ENCODE peak calls at places on chromosomes 12 and 14, in seven cellular contexts. U, G, C, V, H, E and A are unnamed samples.

GRCh38 chr14:105021656-105022275 is 883 bp upstream of the CDCA4 start:
- DNase-seq in U (no peak), G (peak), C (no peak), V (peak), H (peak), E (no peak), A (peak)

GRCh38 chr14:86057018-86057667 is 527.2 kb downstream of the FLRT2 start:
- DNase-seq in U (peak), G (peak), C (no peak), V (no peak), H (no peak), E (peak), A (peak)

GRCh38 chr14:100307215-100308111 is 1.2 kb upstream of the SLC25A29 start:
- DNase-seq in U (peak), G (peak), C (no peak), V (no peak), H (peak), E (peak), A (peak)

GRCh38 chr12:18045446-18046001 is 44.5 kb downstream of the RERGL start:
- DNase-seq in U (no peak), G (no peak), C (no peak), V (no peak), H (no peak), E (no peak), A (no peak)

GRCh38 chr14:101535808-101536207 is 25.5 kb upstream of the DIO3 start:
- DNase-seq in U (no peak), G (no peak), C (no peak), V (no peak), H (no peak), E (no peak), A (no peak)

GRCh38 chr12:89244536-89244935 is 107.8 kb downstream of the DUSP6 start:
- DNase-seq in U (peak), G (peak), C (no peak), V (no peak), H (no peak), E (peak), A (peak)

GRCh38 chr12:85448548-85449139 is 168.6 kb downstream of the ALX1 start:
- DNase-seq in U (no peak), G (peak), C (no peak), V (no peak), H (no peak), E (peak), A (no peak)

GRCh38 chr14:24075485-24076301 is 4.3 kb downstream of the CPNE6 start:
- DNase-seq in U (no peak), G (no peak), C (no peak), V (no peak), H (no peak), E (no peak), A (no peak)

GRCh38 chr12:66132408-66132807 is 1.9 kb upstream of the LLPH start:
- DNase-seq in U (peak), G (peak), C (no peak), V (peak), H (no peak), E (no peak), A (peak)

GRCh38 chr14:90820958-90821357 is 4.7 kb upstream of the TTC7B start:
- DNase-seq in U (no peak), G (peak), C (no peak), V (no peak), H (no peak), E (no peak), A (no peak)

GRCh38 chr12:65636436-65636835 is 187.8 kb upstream of the HMGA2 start:
- DNase-seq in U (no peak), G (no peak), C (no peak), V (no peak), H (no peak), E (no peak), A (no peak)

GRCh38 chr12:22333751-22334695 is 484 bp downstream of the ST8SIA1 start:
- DNase-seq in U (no peak), G (no peak), C (peak), V (peak), H (peak), E (no peak), A (no peak)

GRCh38 chr14:91229743-91230200 is 14.7 kb downstream of the GPR68 start:
- DNase-seq in U (peak), G (peak), C (no peak), V (no peak), H (no peak), E (no peak), A (no peak)

GRCh38 chr14:36553650-36554260 is 28.7 kb downstream of the NKX2-8 start:
- DNase-seq in U (peak), G (peak), C (peak), V (no peak), H (no peak), E (peak), A (peak)

GRCh38 chr12:111426341-111427185 is 20.8 kb downstream of the SH2B3 start:
- DNase-seq in U (peak), G (peak), C (no peak), V (no peak), H (no peak), E (no peak), A (no peak)

DNA sequence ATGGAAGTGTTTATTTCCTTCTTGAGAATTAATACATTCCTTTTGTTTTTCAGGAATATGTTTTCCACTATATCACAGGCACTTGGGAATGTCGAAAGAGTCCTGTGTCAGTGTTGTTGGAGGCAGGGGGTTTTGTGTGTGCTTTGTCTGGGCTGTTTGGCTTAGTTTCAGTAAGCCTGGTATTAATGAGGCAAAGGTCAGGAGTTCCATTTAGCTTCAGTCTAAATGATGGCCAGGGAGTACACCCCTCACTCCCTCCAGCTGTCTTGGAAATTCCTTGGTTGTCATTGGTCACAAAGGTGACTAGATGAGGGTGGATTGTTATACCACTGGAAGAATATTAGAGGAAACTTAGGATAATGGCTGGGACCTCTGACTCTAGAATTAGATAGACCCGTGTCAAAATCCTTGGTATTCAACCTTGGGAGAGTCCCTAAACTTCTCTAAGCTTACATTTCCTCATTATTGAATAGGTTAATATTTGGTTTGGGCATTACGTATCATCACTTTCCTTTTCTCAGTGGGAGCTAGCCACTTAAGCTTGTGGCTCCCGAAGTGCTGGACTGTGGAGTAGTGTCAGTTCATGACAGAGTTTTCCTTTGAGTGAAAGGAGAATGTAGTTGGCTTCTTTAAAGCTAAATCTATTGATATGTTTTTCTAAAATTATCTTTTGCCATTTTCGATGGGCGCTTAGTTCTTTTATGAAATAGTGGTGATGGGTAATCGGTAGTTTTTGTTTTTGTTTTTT is 5.2 kb downstream of the FRS2 start:
- DNase-seq in U (peak), G (peak), C (peak), V (no peak), H (no peak), E (peak), A (no peak)
- H2AK5ac ChIP-seq in U (peak), G (no peak), C (no peak), V (no peak), H (no peak), E (no peak), A (no peak)

DNA sequence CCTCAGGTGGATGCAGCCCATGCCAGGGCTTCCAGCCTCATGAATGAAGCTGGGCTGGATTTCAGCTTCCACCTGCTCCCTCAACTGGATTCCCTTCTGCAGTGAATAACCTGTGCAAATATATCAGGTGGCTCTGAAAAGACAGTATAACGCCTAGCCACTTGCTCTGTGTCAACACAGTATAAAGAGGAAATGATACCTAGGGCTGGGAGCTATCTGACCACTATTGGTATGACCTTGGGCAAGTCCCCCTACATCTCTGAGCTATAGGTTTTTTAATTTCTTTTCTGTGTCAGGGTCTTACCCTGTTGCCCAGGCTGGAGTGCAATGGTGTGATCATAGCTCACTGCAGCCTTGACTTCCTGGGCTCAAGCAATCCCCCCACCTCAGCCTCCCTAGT is 19.8 kb downstream of the ISM2 start:
- DNase-seq in U (no peak), G (no peak), C (no peak), V (no peak), H (no peak), E (no peak), A (no peak)
- H2AK5ac ChIP-seq in U (no peak), G (no peak), C (no peak), V (no peak), H (no peak), E (no peak), A (no peak)

GRCh38 chr12:43812926-43813325 is 6.8 kb upstream of the TWF1 start:
- DNase-seq in U (no peak), G (peak), C (no peak), V (no peak), H (no peak), E (peak), A (no peak)
- H2AK5ac ChIP-seq in U (no peak), G (no peak), C (no peak), V (no peak), H (no peak), E (no peak), A (no peak)

GRCh38 chr14:50041980-50042379 is 74.4 kb downstream of the VCPKMT start:
- DNase-seq in U (no peak), G (no peak), C (no peak), V (no peak), H (no peak), E (no peak), A (no peak)

GRCh38 chr14:50040401-50040775 is 76.0 kb downstream of the VCPKMT start:
- DNase-seq in U (peak), G (peak), C (no peak), V (no peak), H (no peak), E (peak), A (peak)

GRCh38 chr14:50039734-50040400 is 76.5 kb downstream of the VCPKMT start:
- DNase-seq in U (peak), G (no peak), C (no peak), V (no peak), H (no peak), E (peak), A (peak)

GRCh38 chr14:50039120-50039517 is 77.3 kb downstream of the VCPKMT start:
- DNase-seq in U (no peak), G (no peak), C (no peak), V (no peak), H (no peak), E (no peak), A (no peak)

GRCh38 chr14:50040905-50041465 is 75.4 kb downstream of the VCPKMT start:
- DNase-seq in U (no peak), G (no peak), C (no peak), V (no peak), H (no peak), E (no peak), A (no peak)
- H2AK5ac ChIP-seq in U (peak), G (peak), C (no peak), V (no peak), H (no peak), E (peak), A (no peak)

GRCh38 chr12:87676726-87677125 is 352.5 kb downstream of the C12orf50 start:
- DNase-seq in U (no peak), G (no peak), C (no peak), V (no peak), H (no peak), E (no peak), A (no peak)

GRCh38 chr12:87679262-87679661 is 349.9 kb downstream of the C12orf50 start:
- DNase-seq in U (no peak), G (peak), C (peak), V (no peak), H (no peak), E (no peak), A (no peak)

GRCh38 chr12:87678453-87678852 is 350.7 kb downstream of the C12orf50 start:
- DNase-seq in U (peak), G (peak), C (no peak), V (no peak), H (no peak), E (peak), A (no peak)
- H2AK5ac ChIP-seq in U (no peak), G (no peak), C (no peak), V (no peak), H (no peak), E (no peak), A (no peak)

GRCh38 chr12:49041881-49042484 is 18.6 kb downstream of the KMT2D start:
- DNase-seq in U (no peak), G (no peak), C (no peak), V (no peak), H (no peak), E (no peak), A (no peak)

GRCh38 chr12:49043241-49043640 is 17.4 kb downstream of the KMT2D start:
- DNase-seq in U (no peak), G (no peak), C (no peak), V (no peak), H (no peak), E (no peak), A (no peak)

GRCh38 chr12:49046129-49046895 is 14.3 kb downstream of the KMT2D start:
- DNase-seq in U (no peak), G (no peak), C (no peak), V (no peak), H (no peak), E (no peak), A (no peak)

GRCh38 chr12:49043856-49044258 is 16.7 kb downstream of the KMT2D start:
- DNase-seq in U (peak), G (peak), C (peak), V (peak), H (peak), E (peak), A (peak)

DNA sequence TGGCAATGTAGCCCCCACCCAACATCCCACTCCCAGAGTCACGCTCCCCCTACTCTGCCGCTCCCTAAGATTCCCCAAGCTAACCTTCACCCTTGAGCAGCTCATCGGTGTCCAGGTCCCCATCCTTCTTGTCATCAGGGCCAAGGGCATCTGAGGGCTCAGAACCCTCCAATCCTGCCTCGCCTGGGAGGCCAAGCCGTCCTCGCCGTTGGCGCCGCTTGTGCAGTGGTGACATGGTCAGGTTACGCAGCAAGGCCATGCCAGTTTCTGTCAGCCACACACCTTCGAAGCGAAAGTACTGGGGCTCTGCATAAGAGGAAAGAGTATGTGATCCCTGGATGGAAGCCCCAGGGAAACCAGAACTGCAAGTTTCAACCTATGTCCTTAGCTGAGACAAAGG is 15.9 kb downstream of the KMT2D start:
- DNase-seq in U (no peak), G (no peak), C (no peak), V (no peak), H (no peak), E (no peak), A (no peak)
- H2AK5ac ChIP-seq in U (no peak), G (no peak), C (no peak), V (no peak), H (no peak), E (no peak), A (no peak)

GRCh38 chr14:46496409-46496808 is 155.2 kb downstream of the RPL10L start:
- DNase-seq in U (no peak), G (no peak), C (no peak), V (no peak), H (no peak), E (no peak), A (no peak)

DNA sequence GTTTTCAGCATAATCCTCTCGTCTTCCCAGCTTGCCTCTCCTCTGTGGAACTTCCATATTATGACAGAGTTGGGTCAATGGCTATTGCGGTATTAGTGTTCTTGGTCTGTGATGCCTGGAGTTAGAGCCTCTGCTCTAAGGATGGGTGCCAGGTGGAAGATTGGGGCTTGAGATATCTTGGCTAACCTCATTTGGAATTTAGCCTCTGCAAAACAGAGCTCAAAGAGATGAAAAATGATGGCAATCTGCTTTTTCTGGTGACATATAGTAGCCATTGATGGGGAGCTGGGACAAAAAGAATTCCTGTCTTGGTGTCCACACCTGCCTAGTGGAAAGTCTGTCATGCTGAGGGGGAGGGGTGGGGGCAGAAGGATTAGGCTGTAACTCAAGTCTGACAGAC is 152.1 kb downstream of the RPL10L start:
- DNase-seq in U (no peak), G (no peak), C (no peak), V (no peak), H (no peak), E (no peak), A (no peak)
- H2AK5ac ChIP-seq in U (no peak), G (no peak), C (no peak), V (no peak), H (no peak), E (no peak), A (no peak)

GRCh38 chr12:51662728-51663154 is 71.7 kb downstream of the SCN8A start:
- DNase-seq in U (no peak), G (no peak), C (no peak), V (no peak), H (no peak), E (no peak), A (no peak)

GRCh38 chr12:51663390-51663789 is 72.4 kb downstream of the SCN8A start:
- DNase-seq in U (no peak), G (no peak), C (no peak), V (no peak), H (no peak), E (no peak), A (no peak)

GRCh38 chr12:51666696-51667095 is 75.7 kb downstream of the SCN8A start:
- DNase-seq in U (no peak), G (peak), C (no peak), V (no peak), H (no peak), E (no peak), A (no peak)

GRCh38 chr12:51669996-51670395 is 79.0 kb downstream of the SCN8A start:
- DNase-seq in U (no peak), G (no peak), C (no peak), V (no peak), H (no peak), E (no peak), A (no peak)

DNA sequence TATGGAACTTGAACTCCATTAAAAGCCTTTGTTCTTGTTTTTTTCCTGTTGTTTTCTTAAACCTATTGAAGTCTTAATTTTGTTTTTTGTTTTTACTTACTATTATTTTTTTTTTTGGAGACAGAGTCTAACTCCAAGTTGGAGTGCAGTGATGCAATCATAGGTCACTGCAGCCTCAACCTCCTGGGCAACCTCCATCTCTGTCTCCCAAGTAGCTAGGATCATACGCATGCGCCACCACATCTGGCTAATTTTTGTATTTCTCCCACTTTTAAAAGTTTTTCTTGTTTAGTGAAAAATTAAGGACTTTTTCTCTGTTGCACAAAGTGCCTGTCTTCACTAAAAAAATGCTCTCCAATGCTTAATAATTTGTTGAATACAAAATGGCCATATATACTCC is 76.2 kb downstream of the SCN8A start:
- DNase-seq in U (no peak), G (no peak), C (no peak), V (no peak), H (no peak), E (no peak), A (no peak)
- H2AK5ac ChIP-seq in U (no peak), G (no peak), C (no peak), V (no peak), H (no peak), E (no peak), A (no peak)